ENCODE peak calls at places on chromosomes 6 and 20, in six cellular contexts. L, B, K, G, M and D are unnamed samples.

GRCh38 chr6:126804255-126805064 is 314.0 kb upstream of the RSPO3 start:
- DNase-seq in L (peak; percentile 7), B (no peak), K (no peak), G (no peak), M (peak; percentile 32), D (peak; percentile 66)

GRCh38 chr6:149964243-149965190 is 774 bp downstream of the ULBP1 start:
- DNase-seq in L (peak; percentile 37), B (no peak), K (no peak), G (no peak), M (peak; percentile 19), D (peak; percentile 46)

GRCh38 chr6:70164556-70164955 is 138.3 kb downstream of the COL9A1 start:
- DNase-seq in L (no peak), B (no peak), K (no peak), G (no peak), M (no peak), D (no peak)

GRCh38 chr6:104527761-104528415 is 331.8 kb downstream of the HACE1 start:
- DNase-seq in L (no peak), B (no peak), K (peak; percentile 65), G (no peak), M (peak; percentile 52), D (peak; percentile 31)

GRCh38 chr6:169702640-169703246 is 817 bp downstream of the C6orf120 start:
- DNase-seq in L (peak; percentile 78), B (peak; percentile 20), K (no peak), G (no peak), M (peak; percentile 41), D (no peak)

GRCh38 chr6:127775371-127775770 is 125.5 kb downstream of the THEMIS start:
- DNase-seq in L (no peak), B (no peak), K (no peak), G (peak; percentile 35), M (no peak), D (no peak)

GRCh38 chr6:19472168-19472567 is 365.0 kb upstream of the ID4 start:
- DNase-seq in L (no peak), B (no peak), K (no peak), G (peak; percentile 64), M (no peak), D (peak; percentile 90)

GRCh38 chr6:9204171-9204570 is 768.8 kb upstream of the SLC35B3 start:
- DNase-seq in L (no peak), B (no peak), K (no peak), G (peak; percentile 39), M (no peak), D (peak; percentile 36)

GRCh38 chr6:36340671-36341454 is 4.2 kb upstream of the BNIP5 start:
- DNase-seq in L (peak; percentile 72), B (peak; percentile 77), K (peak; percentile 83), G (no peak), M (peak; percentile 87), D (peak; percentile 56)

GRCh38 chr6:34391023-34391485 is 1.4 kb downstream of the NUDT3 start:
- DNase-seq in L (no peak), B (peak; percentile 27), K (peak; percentile 71), G (peak; percentile 65), M (peak; percentile 31), D (peak; percentile 83)

GRCh38 chr6:100780648-100781047 is 100.5 kb downstream of the ASCC3 start:
- DNase-seq in L (no peak), B (no peak), K (no peak), G (no peak), M (no peak), D (no peak)

GRCh38 chr6:56551409-56552120 is 91.1 kb downstream of the DST start:
- DNase-seq in L (no peak), B (no peak), K (peak; percentile 61), G (no peak), M (no peak), D (no peak)

GRCh38 chr6:47414517-47415167 is 62.9 kb upstream of the CD2AP start:
- DNase-seq in L (peak; percentile 52), B (no peak), K (no peak), G (peak; percentile 9), M (no peak), D (peak; percentile 11)

GRCh38 chr6:18280084-18280483 is 15.8 kb upstream of the DEK start:
- DNase-seq in L (no peak), B (no peak), K (no peak), G (no peak), M (no peak), D (no peak)

GRCh38 chr20:34907616-34908469 is 31.4 kb downstream of the ACSS2 start:
- DNase-seq in L (no peak), B (peak; percentile 53), K (no peak), G (peak; percentile 75), M (peak; percentile 81), D (peak; percentile 92)

GRCh38 chr20:44908987-44909871 is 631 bp upstream of the PABPC1L start:
- DNase-seq in L (no peak), B (no peak), K (no peak), G (no peak), M (no peak), D (no peak)

GRCh38 chr6:75842191-75842590 is 93.2 kb downstream of the MYO6 start:
- DNase-seq in L (no peak), B (no peak), K (no peak), G (no peak), M (no peak), D (no peak)

GRCh38 chr6:56388414-56388752 is 141.0 kb upstream of the COL21A1 start:
- DNase-seq in L (no peak), B (no peak), K (no peak), G (no peak), M (no peak), D (no peak)

GRCh38 chr6:101178748-101179147 is 214.8 kb upstream of the GRIK2 start:
- DNase-seq in L (no peak), B (no peak), K (no peak), G (no peak), M (no peak), D (no peak)

GRCh38 chr20:2695206-2695983 is 2.8 kb downstream of the EBF4 start:
- DNase-seq in L (no peak), B (no peak), K (peak; percentile 56), G (no peak), M (peak; percentile 10), D (no peak)

GRCh38 chr6:104253236-104253635 is 606.5 kb downstream of the HACE1 start:
- DNase-seq in L (no peak), B (no peak), K (no peak), G (no peak), M (no peak), D (no peak)

GRCh38 chr20:42379385-42379784 is 761.2 kb upstream of the CHD6 start:
- DNase-seq in L (no peak), B (no peak), K (no peak), G (no peak), M (no peak), D (no peak)

GRCh38 chr6:6886160-6886885 is 221.4 kb upstream of the RREB1 start:
- DNase-seq in L (no peak), B (no peak), K (peak; percentile 67), G (no peak), M (no peak), D (no peak)

GRCh38 chr6:73585566-73586415 is 65.0 kb upstream of the EEF1A1 start:
- DNase-seq in L (peak; percentile 50), B (no peak), K (no peak), G (peak; percentile 47), M (peak; percentile 75), D (peak; percentile 80)
- H3K4me3 ChIP-seq in L (peak overlapping the region; percentile 26), B (peak overlapping the region; percentile 50), K (peak overlapping the region; percentile 4), G (peak overlapping the region; percentile 26), M (peak overlapping the region; percentile 22), D (peak overlapping the region; percentile 19)

DNA sequence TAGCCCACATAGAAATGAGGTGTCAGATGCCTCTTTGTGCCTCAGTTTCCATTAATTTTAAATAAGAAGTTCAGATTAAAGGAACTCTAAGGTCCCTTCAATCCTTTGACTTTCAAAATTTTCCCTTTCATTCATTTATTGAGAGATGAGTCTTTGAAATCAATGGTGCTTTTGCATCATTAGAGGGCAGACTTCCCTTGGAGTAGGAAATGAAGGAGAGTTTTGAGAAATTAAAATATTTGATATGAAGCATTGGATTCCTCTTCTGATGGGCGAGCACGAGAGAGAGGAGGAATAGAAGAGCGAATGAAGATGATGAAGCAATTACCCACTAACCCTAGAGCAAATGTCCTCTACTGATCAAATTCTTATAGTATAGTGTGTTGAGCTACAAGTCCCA is 105.7 kb downstream of the EDN1 start:
- DNase-seq in L (no peak), B (no peak), K (no peak), G (no peak), M (no peak), D (no peak)
- TF ChIP-seq CTCF in L (no peak), B (peak; percentile 31), K (no peak), G (peak; percentile 48), M (no peak), D (peak; percentile 26)

DNA sequence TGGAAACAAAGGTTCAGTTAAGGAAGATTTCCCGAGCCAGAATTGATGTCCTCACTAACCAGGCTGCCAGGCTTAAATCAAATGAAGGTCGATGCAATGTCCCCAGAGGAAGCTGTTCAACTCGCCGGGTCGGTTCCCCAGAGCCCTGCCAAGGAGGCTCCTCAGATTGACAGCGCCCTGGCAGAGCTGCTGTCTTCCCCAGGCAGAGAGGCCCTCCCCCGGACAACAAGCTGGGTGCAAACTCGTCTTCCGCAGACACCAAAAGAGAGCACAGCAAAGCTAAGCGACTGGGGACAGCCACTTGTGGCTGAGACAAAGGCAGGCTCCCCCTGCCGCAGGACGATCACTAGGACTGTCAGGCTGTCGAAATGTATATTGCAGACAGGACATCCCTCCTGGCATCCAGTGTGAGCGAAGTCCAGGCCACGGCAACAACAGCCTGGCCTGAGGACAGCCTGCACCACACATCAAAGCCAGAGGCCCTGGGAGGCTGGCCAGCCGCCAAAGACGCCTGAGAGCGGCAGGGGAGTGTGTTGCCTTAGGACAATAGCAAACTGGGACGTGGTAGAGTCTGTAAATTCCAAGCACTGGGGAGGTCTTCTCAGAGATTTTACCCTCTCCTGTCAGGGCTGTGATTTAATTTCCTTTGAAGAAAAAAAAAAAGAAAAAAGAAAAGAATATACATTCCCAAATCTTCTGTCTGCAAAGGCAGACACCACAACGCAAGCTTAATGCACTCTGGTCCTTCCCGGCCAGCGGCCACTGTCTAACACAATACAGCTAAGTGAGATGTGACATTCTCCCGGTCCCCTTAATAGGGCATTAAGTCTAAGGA is 99.1 kb downstream of the HIVEP2 start:
- DNase-seq in L (peak; percentile 61), B (peak; percentile 92), K (peak; percentile 91), G (no peak), M (peak; percentile 91), D (peak; percentile 80)
- H3K4me3 ChIP-seq in L (peak overlapping the region; percentile 27), B (peak overlapping the region; percentile 59), K (no peak overlapping the region), G (no peak overlapping the region), M (no peak overlapping the region), D (no peak overlapping the region)

DNA sequence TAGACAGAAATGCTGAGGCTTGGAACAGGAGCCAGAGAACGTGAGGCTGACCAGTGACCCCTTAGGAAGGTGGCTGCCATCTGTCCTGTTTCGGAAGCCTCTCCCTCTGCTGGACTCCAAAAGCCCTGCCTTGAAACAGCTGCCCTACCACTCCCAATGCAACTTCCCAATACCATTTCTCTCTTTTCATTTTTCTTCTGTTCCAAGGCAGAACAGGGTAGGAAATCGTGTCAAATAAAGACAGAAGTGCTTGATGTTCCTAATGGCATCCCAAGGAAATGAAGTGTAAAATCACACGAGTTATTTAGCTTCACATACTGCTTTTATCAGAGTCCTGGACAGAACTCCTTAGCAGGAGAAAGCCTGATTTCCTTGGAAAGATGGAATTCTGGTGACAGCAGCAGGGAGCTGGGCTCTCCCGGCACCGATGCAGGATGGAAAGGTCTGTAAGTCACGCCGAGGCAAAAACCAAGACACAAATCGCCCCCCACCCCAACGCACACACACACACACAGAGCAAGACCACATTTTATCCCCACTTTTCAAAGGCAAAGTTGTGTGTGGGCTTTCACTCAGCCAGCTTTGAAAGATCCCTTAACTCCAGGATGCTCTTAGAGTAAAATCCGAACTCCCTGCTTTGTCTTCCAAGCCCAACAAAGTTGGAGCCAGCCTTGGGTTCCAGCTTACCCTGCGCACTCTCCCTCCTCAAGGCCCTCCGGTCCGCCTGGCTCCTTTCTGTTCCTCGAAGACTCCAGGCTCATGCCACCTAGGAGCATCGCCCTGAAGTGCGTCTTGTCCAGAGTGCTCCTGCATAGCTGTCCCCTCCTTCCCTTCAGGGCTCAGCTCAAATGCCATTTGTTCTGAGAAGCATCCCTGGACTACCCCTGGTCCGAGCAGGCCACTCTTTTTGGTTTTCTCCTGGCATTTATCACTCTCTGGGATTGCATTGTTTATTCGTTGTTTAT is 11.6 kb upstream of the STX16 start:
- DNase-seq in L (no peak), B (no peak), K (peak; percentile 53), G (no peak), M (no peak), D (no peak)
- TF ChIP-seq CTCF in L (no peak), B (no peak), K (no peak), G (no peak), M (no peak), D (no peak)